ENCODE peak calls at places on chromosome 19, in ten cellular contexts. H is CD8-positive, alpha-beta T cell; S is HFFc6; L is M059J; W is T-cell; P is HTR-8/SVneo; E is NCI-H1105 treated with DMSO at 0.1 percent for 48 hours; A is NCI-H446 treated with DMSO at 0.1 percent for 48 hours; D is naive B cell; O is thoracic aorta. T is an unnamed sample.

GRCh38 chr19:30854661-30855060 is 482.5 kb downstream of the ZNF536 start:
- DNase-seq in H (no peak), S (no peak), L (no peak), W (no peak), P (no peak), E (no peak), A (no peak), D (no peak), O (no peak), T (no peak)

GRCh38 chr19:49682274-49682673 is 5.2 kb downstream of the PRMT1 start:
- DNase-seq in H (no peak), S (no peak), L (no peak), W (no peak), P (no peak), E (no peak), A (no peak), D (no peak), O (no peak), T (no peak)

GRCh38 chr19:43798546-43799409 is 3.5 kb downstream of the LYPD5 start:
- DNase-seq in H (peak; percentile 65), S (no peak), L (peak; percentile 78), W (peak; percentile 38), P (peak; percentile 41), E (no peak), A (no peak), D (no peak), O (no peak), T (peak; percentile 82)

GRCh38 chr19:55016017-55016416 is 22.0 kb downstream of the GP6 start:
- DNase-seq in H (no peak), S (no peak), L (no peak), W (no peak), P (no peak), E (no peak), A (no peak), D (no peak), O (no peak), T (no peak)

GRCh38 chr19:17073869-17074627 is 1.2 kb downstream of the HAUS8 start:
- DNase-seq in H (no peak), S (no peak), L (peak; percentile 38), W (no peak), P (no peak), E (peak; percentile 46), A (no peak), D (no peak), O (no peak), T (no peak)

GRCh38 chr19:355134-355533 is 10.5 kb upstream of the MIER2 start:
- DNase-seq in H (no peak), S (no peak), L (peak; percentile 69), W (no peak), P (no peak), E (no peak), A (no peak), D (no peak), O (no peak), T (no peak)

GRCh38 chr19:18848860-18849661 is 17.3 kb downstream of the UPF1 start:
- DNase-seq in H (no peak), S (peak; percentile 73), L (no peak), W (no peak), P (no peak), E (no peak), A (no peak), D (no peak), O (peak; percentile 46), T (no peak)

GRCh38 chr19:36838784-36839324 is 667 bp upstream of the ZNF790 start:
- DNase-seq in H (no peak), S (no peak), L (no peak), W (no peak), P (no peak), E (no peak), A (no peak), D (no peak), O (no peak), T (no peak)

GRCh38 chr19:57434386-57435061 is 601 bp upstream of the ZNF749 start:
- DNase-seq in H (no peak), S (peak; percentile 3), L (no peak), W (no peak), P (peak; percentile 20), E (peak; percentile 75), A (no peak), D (no peak), O (no peak), T (no peak)

GRCh38 chr19:38653028-38653571 is 5.7 kb downstream of the ACTN4 start:
- DNase-seq in H (no peak), S (peak; percentile 30), L (peak; percentile 34), W (no peak), P (no peak), E (peak; percentile 3), A (peak; percentile 88), D (no peak), O (no peak), T (peak; percentile 81)

GRCh38 chr19:35501684-35502083 is 11.4 kb upstream of the KRTDAP start:
- DNase-seq in H (no peak), S (no peak), L (peak; percentile 12), W (no peak), P (no peak), E (no peak), A (no peak), D (no peak), O (no peak), T (no peak)

GRCh38 chr19:33000510-33000909 is 28.5 kb downstream of the FAAP24 start:
- DNase-seq in H (peak; percentile 65), S (no peak), L (no peak), W (peak; percentile 19), P (no peak), E (no peak), A (no peak), D (no peak), O (no peak), T (no peak)

GRCh38 chr19:7787141-7787540 is 24.1 kb downstream of the CLEC4M start:
- DNase-seq in H (no peak), S (no peak), L (no peak), W (no peak), P (no peak), E (no peak), A (no peak), D (no peak), O (no peak), T (no peak)

GRCh38 chr19:7355871-7356270 is 7.1 kb downstream of the ARHGEF18 start:
- DNase-seq in H (no peak), S (no peak), L (no peak), W (no peak), P (no peak), E (no peak), A (no peak), D (no peak), O (no peak), T (no peak)

T was measured in Caco-2.